ENCODE peak calls at places on chromosomes 3 and 15, in five cellular contexts. C is lower leg skin, K is ovary, L is prostate gland, Y is heart left ventricle. I is an unnamed sample.
A peak's percentile ranks its signal among the peaks of the same experiment; 100 is the strongest.

GRCh38 chr15:75178171-75178937 is 23.3 kb upstream of the C15orf39 start:
- DNase-seq in C (peak; percentile 91), K (peak; percentile 53), L (peak; percentile 33), Y (peak; percentile 54), I (peak; percentile 59)

GRCh38 chr3:64319391-64319790 is 94.1 kb upstream of the PRICKLE2 start:
- DNase-seq in C (no peak), K (no peak), L (no peak), Y (no peak), I (no peak)

GRCh38 chr15:69415381-69415780 is 1.2 kb downstream of the KIF23 start:
- DNase-seq in C (no peak), K (no peak), L (no peak), Y (no peak), I (no peak)

GRCh38 chr3:170967126-170967525 is 58.7 kb upstream of the EIF5A2 start:
- DNase-seq in C (no peak), K (no peak), L (no peak), Y (no peak), I (no peak)

GRCh38 chr15:31478781-31479221 is 152.2 kb downstream of the KLF13 start:
- DNase-seq in C (peak; percentile 75), K (no peak), L (no peak), Y (no peak), I (no peak)

GRCh38 chr3:44077267-44077666 is 164.4 kb upstream of the TOPAZ1 start:
- DNase-seq in C (peak; percentile 17), K (no peak), L (no peak), Y (no peak), I (no peak)

GRCh38 chr3:191627064-191627463 is 166.1 kb downstream of the PYDC2 start:
- DNase-seq in C (no peak), K (no peak), L (no peak), Y (no peak), I (no peak)

GRCh38 chr3:172112348-172113123 is 73.2 kb downstream of the FNDC3B start:
- DNase-seq in C (no peak), K (no peak), L (no peak), Y (no peak), I (no peak)

GRCh38 chr3:170589113-170589512 is 3.2 kb upstream of the SLC7A14 start:
- DNase-seq in C (no peak), K (no peak), L (no peak), Y (no peak), I (no peak)

GRCh38 chr3:55624238-55624637 is 137.1 kb upstream of the WNT5A start:
- DNase-seq in C (no peak), K (no peak), L (no peak), Y (no peak), I (no peak)

GRCh38 chr3:184652465-184652864 is 59.4 kb downstream of the MAGEF1 start:
- DNase-seq in C (no peak), K (no peak), L (no peak), Y (no peak), I (no peak)

GRCh38 chr3:15309662-15310335 is 22.6 kb downstream of the SH3BP5 start:
- DNase-seq in C (peak; percentile 74), K (no peak), L (no peak), Y (no peak), I (no peak)

GRCh38 chr3:172279191-172279640 is 169.0 kb downstream of the GHSR start:
- DNase-seq in C (no peak), K (no peak), L (no peak), Y (no peak), I (no peak)

GRCh38 chr3:49539659-49540560 is 14.4 kb upstream of the BSN start:
- DNase-seq in C (peak; percentile 98), K (peak; percentile 95), L (peak; percentile 93), Y (peak; percentile 95), I (peak; percentile 97)

GRCh38 chr3:50696276-50696675 is 21.5 kb downstream of the DOCK3 start:
- DNase-seq in C (no peak), K (no peak), L (no peak), Y (no peak), I (no peak)

GRCh38 chr3:82745544-82745943 is 984.1 kb upstream of the GBE1 start:
- DNase-seq in C (no peak), K (no peak), L (no peak), Y (no peak), I (no peak)

GRCh38 chr3:51729005-51729633 is 22.3 kb downstream of the GRM2 start:
- DNase-seq in C (no peak), K (no peak), L (no peak), Y (no peak), I (no peak)

GRCh38 chr15:90807687-90808086 is 60.7 kb upstream of the FURIN start:
- DNase-seq in C (no peak), K (no peak), L (no peak), Y (no peak), I (no peak)

GRCh38 chr15:41151451-41152005 is 35.4 kb upstream of the INO80 start:
- DNase-seq in C (no peak), K (no peak), L (no peak), Y (no peak), I (no peak)

GRCh38 chr3:56288258-56288657 is 180.0 kb downstream of the ERC2 start:
- DNase-seq in C (no peak), K (no peak), L (no peak), Y (no peak), I (no peak)

GRCh38 chr15:85380860-85381535 is 595 bp downstream of the AKAP13 start:
- DNase-seq in C (peak; percentile 90), K (no peak), L (peak; percentile 28), Y (peak; percentile 52), I (peak; percentile 51)

GRCh38 chr3:17969985-17970568 is 227.6 kb upstream of the TBC1D5 start:
- DNase-seq in C (no peak), K (no peak), L (no peak), Y (no peak), I (no peak)

GRCh38 chr15:42053010-42053409 is 32.2 kb upstream of the PLA2G4E start:
- DNase-seq in C (peak; percentile 79), K (no peak), L (no peak), Y (no peak), I (no peak)

GRCh38 chr3:112512320-112512719 is 13.0 kb upstream of the BTLA start:
- DNase-seq in C (no peak), K (no peak), L (no peak), Y (no peak), I (no peak)

GRCh38 chr15:98292442-98293240 is 332.1 kb downstream of the ARRDC4 start:
- DNase-seq in C (no peak), K (no peak), L (peak; percentile 8), Y (peak; percentile 31), I (no peak)

GRCh38 chr3:158404319-158404718 is 166.7 kb upstream of the MLF1 start:
- DNase-seq in C (no peak), K (no peak), L (no peak), Y (no peak), I (no peak)

GRCh38 chr15:62903437-62903836 is 139.1 kb upstream of the TPM1 start:
- DNase-seq in C (no peak), K (no peak), L (no peak), Y (no peak), I (no peak)

GRCh38 chr15:62242999-62243398 is 77.9 kb upstream of the C2CD4B start:
- DNase-seq in C (no peak), K (no peak), L (no peak), Y (no peak), I (no peak)

GRCh38 chr3:44993471-44994205 is 17.6 kb downstream of the EXOSC7 start:
- DNase-seq in C (no peak), K (no peak), L (no peak), Y (no peak), I (no peak)

GRCh38 chr3:145182196-145182911 is 978.6 kb downstream of the PLOD2 start:
- DNase-seq in C (no peak), K (no peak), L (no peak), Y (no peak), I (no peak)
- H3K4me3 ChIP-seq in C (no peak overlapping the region), K (peak overlapping the region; percentile 10), L (no peak overlapping the region), Y (peak overlapping the region; percentile 16), I (no peak overlapping the region)

GRCh38 chr3:169146112-169146665 is 517.3 kb downstream of the MECOM start:
- DNase-seq in C (peak; percentile 82), K (peak; percentile 18), L (peak; percentile 68), Y (peak; percentile 59), I (peak; percentile 61)
- TF ChIP-seq POLR2A in C (no peak), K (no peak), L (peak; percentile 15), Y (no peak), I (no peak)

GRCh38 chr3:38165722-38166387 is 518 bp downstream of the OXSR1 start:
- DNase-seq in C (peak; percentile 92), K (peak; percentile 67), L (peak; percentile 52), Y (peak; percentile 70), I (no peak)
- TF ChIP-seq CTCF in C (no peak), K (no peak), L (no peak), Y (no peak), I (peak; percentile 6)

GRCh38 chr15:77352932-77353331 is 67.0 kb downstream of the PEAK1 start:
- DNase-seq in C (no peak), K (no peak), L (no peak), Y (no peak), I (no peak)
- H3K4me3 ChIP-seq in C (no peak overlapping the region), K (no peak overlapping the region), L (no peak overlapping the region), Y (no peak overlapping the region), I (no peak overlapping the region)

I was measured in Peyer's patch.